ENCODE peak calls at places on chromosomes 13 and 19, in six cellular contexts. One of them, this sample, is unnamed.

GRCh38 chr13:80276371-80277289 is 64.3 kb downstream of the SPRY2 start:
- DNase-seq in endodermal cell: no peak
- DNase-seq in thoracic aorta: no peak
- DNase-seq in AG04449: peak; percentile 33
- DNase-seq in ascending aorta: no peak
- DNase-seq in kidney epithelial cell: peak; percentile 69
- DNase-seq in this sample: peak; percentile 56

GRCh38 chr13:96020155-96020575 is 33.0 kb downstream of the UGGT2 start:
- DNase-seq in endodermal cell: peak; percentile 80
- DNase-seq in thoracic aorta: no peak
- DNase-seq in AG04449: peak; percentile 31
- DNase-seq in ascending aorta: no peak
- DNase-seq in kidney epithelial cell: peak; percentile 26
- DNase-seq in this sample: peak; percentile 73

GRCh38 chr13:23433171-23434153 is at the start of gene SACS:
- DNase-seq in endodermal cell: peak; percentile 94
- DNase-seq in thoracic aorta: no peak
- DNase-seq in AG04449: no peak
- DNase-seq in ascending aorta: no peak
- DNase-seq in kidney epithelial cell: no peak
- DNase-seq in this sample: no peak

GRCh38 chr13:94433055-94433947 is 46.2 kb downstream of the DCT start:
- DNase-seq in endodermal cell: peak; percentile 78
- DNase-seq in thoracic aorta: no peak
- DNase-seq in AG04449: no peak
- DNase-seq in ascending aorta: no peak
- DNase-seq in kidney epithelial cell: no peak
- DNase-seq in this sample: no peak

GRCh38 chr13:90884066-90884465 is 463.4 kb upstream of the MIR17HG start:
- DNase-seq in endodermal cell: no peak
- DNase-seq in thoracic aorta: no peak
- DNase-seq in AG04449: no peak
- DNase-seq in ascending aorta: no peak
- DNase-seq in kidney epithelial cell: no peak
- DNase-seq in this sample: no peak

GRCh38 chr19:33386361-33386858 is 12.9 kb downstream of the CEBPG start:
- DNase-seq in endodermal cell: no peak
- DNase-seq in thoracic aorta: no peak
- DNase-seq in AG04449: no peak
- DNase-seq in ascending aorta: no peak
- DNase-seq in kidney epithelial cell: no peak
- DNase-seq in this sample: no peak

GRCh38 chr19:1483067-1483978 is 4.3 kb upstream of the C19orf25 start:
- DNase-seq in endodermal cell: no peak
- DNase-seq in thoracic aorta: no peak
- DNase-seq in AG04449: no peak
- DNase-seq in ascending aorta: no peak
- DNase-seq in kidney epithelial cell: no peak
- DNase-seq in this sample: no peak

GRCh38 chr19:8149261-8150094 is at the start of gene FBN3:
- DNase-seq in endodermal cell: peak; percentile 89
- DNase-seq in thoracic aorta: no peak
- DNase-seq in AG04449: no peak
- DNase-seq in ascending aorta: no peak
- DNase-seq in kidney epithelial cell: no peak
- DNase-seq in this sample: no peak

GRCh38 chr19:49318296-49318695 is 6.7 kb downstream of the SLC6A16 start:
- DNase-seq in endodermal cell: no peak
- DNase-seq in thoracic aorta: no peak
- DNase-seq in AG04449: no peak
- DNase-seq in ascending aorta: no peak
- DNase-seq in kidney epithelial cell: no peak
- DNase-seq in this sample: no peak

DNA sequence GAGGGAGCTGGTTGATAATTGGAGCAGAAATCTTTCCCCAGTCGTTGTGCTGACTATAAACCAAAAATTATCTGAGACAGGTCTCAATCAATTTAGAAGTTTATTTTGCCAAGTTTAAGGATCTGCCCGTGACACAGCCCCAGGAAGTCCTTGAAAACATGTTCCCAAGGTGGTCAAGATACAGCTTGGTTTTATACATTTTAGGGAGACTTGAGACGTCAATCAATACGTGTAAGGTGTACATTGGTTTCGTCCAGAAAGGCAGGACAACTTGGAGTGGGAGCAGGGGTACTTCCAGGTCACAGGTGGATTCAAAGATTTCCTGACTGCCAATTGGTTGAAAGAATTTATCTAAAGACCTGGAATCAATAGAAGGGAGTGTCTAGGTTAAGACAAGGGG is 17.6 kb downstream of the CFAP97D2 start:
- DNase-seq in endodermal cell: no peak
- DNase-seq in thoracic aorta: no peak
- DNase-seq in AG04449: no peak
- DNase-seq in ascending aorta: no peak
- DNase-seq in kidney epithelial cell: no peak
- DNase-seq in this sample: no peak
- H3K4me3 ChIP-seq in endodermal cell: peak overlapping the region; percentile 40
- H3K4me3 ChIP-seq in thoracic aorta: no peak overlapping the region
- H3K4me3 ChIP-seq in AG04449: no peak overlapping the region
- H3K4me3 ChIP-seq in ascending aorta: no peak overlapping the region
- H3K4me3 ChIP-seq in kidney epithelial cell: no peak overlapping the region
- H3K4me3 ChIP-seq in this sample: no peak overlapping the region

GRCh38 chr13:35830850-35831450 is 300.2 kb downstream of the DCLK1 start:
- DNase-seq in endodermal cell: no peak
- DNase-seq in thoracic aorta: no peak
- DNase-seq in AG04449: no peak
- DNase-seq in ascending aorta: no peak
- DNase-seq in kidney epithelial cell: no peak
- DNase-seq in this sample: no peak

GRCh38 chr13:35824395-35824794 is 306.8 kb downstream of the DCLK1 start:
- DNase-seq in endodermal cell: no peak
- DNase-seq in thoracic aorta: no peak
- DNase-seq in AG04449: no peak
- DNase-seq in ascending aorta: no peak
- DNase-seq in kidney epithelial cell: no peak
- DNase-seq in this sample: no peak

GRCh38 chr13:35822666-35823065 is 308.5 kb downstream of the DCLK1 start:
- DNase-seq in endodermal cell: no peak
- DNase-seq in thoracic aorta: no peak
- DNase-seq in AG04449: no peak
- DNase-seq in ascending aorta: no peak
- DNase-seq in kidney epithelial cell: no peak
- DNase-seq in this sample: no peak

GRCh38 chr13:35824825-35825224 is 306.4 kb downstream of the DCLK1 start:
- DNase-seq in endodermal cell: no peak
- DNase-seq in thoracic aorta: no peak
- DNase-seq in AG04449: no peak
- DNase-seq in ascending aorta: no peak
- DNase-seq in kidney epithelial cell: no peak
- DNase-seq in this sample: no peak

DNA sequence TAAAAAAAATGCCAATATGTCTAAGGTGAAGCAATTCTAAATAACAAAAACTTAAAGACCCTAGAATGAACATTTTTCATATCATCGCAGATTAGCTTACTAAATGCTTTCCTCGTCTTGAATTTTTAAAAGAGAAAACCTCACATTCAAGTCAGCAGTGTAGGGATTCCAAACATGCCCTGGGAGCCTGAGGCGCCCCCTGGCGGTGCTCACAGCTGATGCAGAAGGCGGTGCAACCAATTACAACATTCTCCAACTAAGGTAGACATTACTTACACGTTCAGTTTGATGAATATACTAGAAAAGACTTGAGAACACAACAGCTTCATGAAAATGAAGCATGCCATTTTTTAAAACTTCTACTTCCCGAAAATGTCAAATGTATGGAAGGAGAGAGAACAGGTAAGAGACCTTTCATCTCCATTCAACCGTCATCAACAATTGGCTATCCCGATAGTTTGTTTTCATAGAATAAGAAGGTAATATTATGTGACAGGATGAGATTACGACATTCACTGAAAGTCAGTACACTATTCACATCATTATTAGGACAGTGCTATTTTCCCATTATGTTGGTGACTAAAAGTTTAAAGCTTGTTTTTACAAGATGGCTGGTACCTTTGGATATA is 304.4 kb downstream of the DCLK1 start:
- DNase-seq in endodermal cell: peak; percentile 79
- DNase-seq in thoracic aorta: no peak
- DNase-seq in AG04449: no peak
- DNase-seq in ascending aorta: no peak
- DNase-seq in kidney epithelial cell: no peak
- DNase-seq in this sample: no peak
- TF ChIP-seq CTCF in endodermal cell: peak; percentile 81
- TF ChIP-seq CTCF in thoracic aorta: no peak
- TF ChIP-seq CTCF in AG04449: no peak
- TF ChIP-seq CTCF in ascending aorta: no peak
- TF ChIP-seq CTCF in kidney epithelial cell: peak; percentile 38
- TF ChIP-seq CTCF in this sample: peak; percentile 38

DNA sequence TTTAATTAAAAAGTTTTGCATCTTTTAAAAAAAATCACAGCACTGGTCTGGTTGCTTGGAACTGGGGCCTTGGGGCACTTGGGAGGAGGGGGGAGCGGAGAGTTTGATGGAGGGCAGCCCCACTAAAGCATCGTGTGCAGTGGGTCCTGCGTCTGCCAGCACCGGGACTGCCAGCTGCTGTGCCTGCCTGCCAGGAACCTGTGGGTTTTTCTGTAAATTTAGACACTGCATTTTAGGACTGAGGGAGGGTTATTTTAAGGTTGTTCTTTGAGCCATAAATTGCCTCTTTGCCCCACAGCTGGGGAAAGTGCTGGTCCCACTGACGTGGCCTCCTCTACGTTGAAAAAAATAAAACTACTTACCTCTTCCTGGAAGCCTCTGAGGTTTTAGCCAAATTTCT is 2.9 kb downstream of the KLF2 start:
- DNase-seq in endodermal cell: no peak
- DNase-seq in thoracic aorta: no peak
- DNase-seq in AG04449: no peak
- DNase-seq in ascending aorta: no peak
- DNase-seq in kidney epithelial cell: no peak
- DNase-seq in this sample: no peak
- H3K4me3 ChIP-seq in endodermal cell: no peak overlapping the region
- H3K4me3 ChIP-seq in thoracic aorta: peak overlapping the region; percentile 98
- H3K4me3 ChIP-seq in AG04449: no peak overlapping the region
- H3K4me3 ChIP-seq in ascending aorta: peak overlapping the region; percentile 97
- H3K4me3 ChIP-seq in kidney epithelial cell: no peak overlapping the region
- H3K4me3 ChIP-seq in this sample: no peak overlapping the region

GRCh38 chr13:73421310-73421912 is 362.6 kb downstream of the KLF5 start:
- DNase-seq in endodermal cell: no peak
- DNase-seq in thoracic aorta: no peak
- DNase-seq in AG04449: no peak
- DNase-seq in ascending aorta: no peak
- DNase-seq in kidney epithelial cell: peak; percentile 74
- DNase-seq in this sample: no peak

GRCh38 chr13:73412933-73413332 is 354.1 kb downstream of the KLF5 start:
- DNase-seq in endodermal cell: no peak
- DNase-seq in thoracic aorta: no peak
- DNase-seq in AG04449: no peak
- DNase-seq in ascending aorta: no peak
- DNase-seq in kidney epithelial cell: no peak
- DNase-seq in this sample: no peak

GRCh38 chr13:73416093-73416492 is 357.3 kb downstream of the KLF5 start:
- DNase-seq in endodermal cell: no peak
- DNase-seq in thoracic aorta: no peak
- DNase-seq in AG04449: peak; percentile 46
- DNase-seq in ascending aorta: no peak
- DNase-seq in kidney epithelial cell: no peak
- DNase-seq in this sample: no peak

GRCh38 chr13:73422973-73423372 is 364.2 kb downstream of the KLF5 start:
- DNase-seq in endodermal cell: no peak
- DNase-seq in thoracic aorta: no peak
- DNase-seq in AG04449: no peak
- DNase-seq in ascending aorta: no peak
- DNase-seq in kidney epithelial cell: no peak
- DNase-seq in this sample: no peak

DNA sequence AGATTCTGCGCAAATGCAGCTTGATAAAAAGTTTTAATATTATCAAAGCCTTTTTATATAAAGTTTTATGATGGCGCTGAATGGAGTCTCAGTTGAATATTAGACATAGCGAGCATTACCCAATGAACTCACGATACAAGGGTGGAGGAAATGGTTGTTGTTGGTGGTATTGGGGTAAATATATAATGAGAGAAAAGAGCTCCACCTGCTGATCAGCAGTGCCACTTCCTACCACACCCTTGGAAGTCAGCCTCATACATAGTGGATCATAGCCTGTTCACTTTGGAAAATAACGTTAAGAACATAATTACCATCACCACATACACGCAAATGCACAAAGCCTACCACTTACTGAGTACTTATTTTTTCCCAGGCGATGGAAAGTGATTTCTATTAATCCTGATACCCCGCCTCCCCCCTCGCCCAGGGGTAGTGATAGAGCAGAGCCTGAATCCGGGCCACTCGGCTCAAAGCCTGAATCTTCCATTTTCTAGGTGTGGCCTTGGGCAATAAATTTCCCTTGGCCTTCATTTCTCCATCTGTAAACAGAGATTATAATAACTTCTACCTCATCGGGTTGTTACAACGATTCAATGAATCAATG is 358.3 kb downstream of the KLF5 start:
- DNase-seq in endodermal cell: no peak
- DNase-seq in thoracic aorta: no peak
- DNase-seq in AG04449: no peak
- DNase-seq in ascending aorta: no peak
- DNase-seq in kidney epithelial cell: no peak
- DNase-seq in this sample: no peak
- TF ChIP-seq CTCF in endodermal cell: peak; percentile 67
- TF ChIP-seq CTCF in thoracic aorta: no peak
- TF ChIP-seq CTCF in AG04449: peak; percentile 20
- TF ChIP-seq CTCF in ascending aorta: no peak
- TF ChIP-seq CTCF in kidney epithelial cell: peak; percentile 17
- TF ChIP-seq CTCF in this sample: peak; percentile 44

DNA sequence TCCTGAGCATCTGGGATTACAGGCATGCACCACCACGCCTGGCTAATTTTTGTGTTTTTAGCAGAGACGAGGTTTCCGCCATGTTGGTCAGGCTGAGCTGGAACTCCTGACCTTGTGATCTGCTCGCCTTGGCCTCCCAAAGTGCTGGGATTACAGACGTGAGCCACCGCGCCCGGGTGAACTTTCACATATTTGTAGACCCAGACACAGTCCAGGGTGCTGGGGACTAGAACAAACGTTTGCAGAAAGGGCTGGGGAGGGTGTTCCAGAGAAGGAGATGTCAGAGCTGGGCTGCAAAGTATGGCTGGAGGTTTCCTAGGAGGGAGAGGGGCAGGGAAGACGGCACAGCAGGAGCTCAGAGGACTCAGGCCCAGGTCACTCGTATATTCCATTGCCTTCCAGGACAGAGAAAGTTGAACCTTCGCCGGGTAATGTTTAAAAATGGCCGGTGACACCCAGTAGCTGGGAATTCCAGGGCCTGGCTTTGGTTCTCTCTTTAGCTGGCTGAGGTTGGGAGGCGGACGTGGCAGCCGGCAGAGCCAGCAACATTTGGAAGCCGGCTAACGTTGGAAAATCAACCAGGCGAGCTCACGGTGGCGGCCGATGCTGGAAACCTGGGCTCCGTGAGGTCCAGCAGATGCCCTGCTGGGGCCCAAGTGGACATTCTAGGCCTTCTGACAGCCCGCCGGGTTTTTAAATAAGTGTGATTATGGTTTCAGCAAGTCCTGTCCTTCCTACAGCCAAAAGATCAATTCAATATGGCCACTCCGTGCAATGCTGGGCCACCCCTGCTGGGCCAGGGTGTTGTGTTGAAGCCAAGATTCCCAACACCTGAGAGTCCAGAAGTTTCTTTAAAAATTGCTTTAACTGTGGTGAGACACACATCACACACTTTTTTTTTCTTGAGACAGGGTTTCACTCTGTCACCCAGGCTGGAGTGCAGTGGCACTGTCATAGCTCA is 41.5 kb downstream of the NFIC start:
- DNase-seq in endodermal cell: no peak
- DNase-seq in thoracic aorta: no peak
- DNase-seq in AG04449: no peak
- DNase-seq in ascending aorta: no peak
- DNase-seq in kidney epithelial cell: no peak
- DNase-seq in this sample: no peak
- H3K4me3 ChIP-seq in endodermal cell: no peak overlapping the region
- H3K4me3 ChIP-seq in thoracic aorta: peak overlapping the region; percentile 52
- H3K4me3 ChIP-seq in AG04449: no peak overlapping the region
- H3K4me3 ChIP-seq in ascending aorta: peak overlapping the region; percentile 53
- H3K4me3 ChIP-seq in kidney epithelial cell: no peak overlapping the region
- H3K4me3 ChIP-seq in this sample: no peak overlapping the region

This sample was measured in retinal pigment epithelial cell.